ENCODE peak calls at places on chromosomes 6 and 20, in six cellular contexts. J is GM13976, X is pancreas, B is neural crest cell, T is HCT116, H is AG09309. U is an unnamed sample.

GRCh38 chr20:64113444-64113775 is 6.0 kb upstream of the NPBWR2 start:
- DNase-seq in J (no peak), X (no peak), B (no peak), T (no peak), H (no peak), U (peak; percentile 56)

GRCh38 chr20:53660078-53660909 is 66.7 kb upstream of the ZNF217 start:
- DNase-seq in J (peak; percentile 52), X (no peak), B (no peak), T (no peak), H (no peak), U (no peak)

GRCh38 chr6:135722679-135723078 is 128.8 kb upstream of the PDE7B start:
- DNase-seq in J (peak; percentile 7), X (no peak), B (no peak), T (peak; percentile 86), H (peak; percentile 52), U (no peak)

GRCh38 chr6:49384913-49385312 is 78.1 kb downstream of the MMUT start:
- DNase-seq in J (no peak), X (no peak), B (no peak), T (no peak), H (no peak), U (no peak)

GRCh38 chr6:10552237-10552810 is 31.2 kb downstream of the GCNT2 start:
- DNase-seq in J (no peak), X (no peak), B (no peak), T (no peak), H (no peak), U (no peak)

GRCh38 chr6:134744301-134744700 is 205.6 kb downstream of the ALDH8A1 start:
- DNase-seq in J (no peak), X (no peak), B (no peak), T (no peak), H (no peak), U (no peak)

GRCh38 chr6:49664817-49665216 is 28.2 kb upstream of the RHAG start:
- DNase-seq in J (no peak), X (no peak), B (no peak), T (no peak), H (no peak), U (no peak)

GRCh38 chr6:110378552-110378951 is 20.4 kb upstream of the METTL24 start:
- DNase-seq in J (no peak), X (no peak), B (peak; percentile 23), T (no peak), H (no peak), U (no peak)

GRCh38 chr6:3090013-3090412 is 21.7 kb downstream of the RIPK1 start:
- DNase-seq in J (no peak), X (no peak), B (no peak), T (no peak), H (no peak), U (no peak)

GRCh38 chr6:111231078-111231435 is 143.8 kb downstream of the SLC16A10 start:
- DNase-seq in J (no peak), X (no peak), B (no peak), T (no peak), H (no peak), U (no peak)

GRCh38 chr20:26163890-26164289 is 467.2 kb upstream of the ZNF337 start:
- DNase-seq in J (no peak), X (no peak), B (no peak), T (no peak), H (peak; percentile 55), U (no peak)

GRCh38 chr20:37430778-37431460 is 85.0 kb downstream of the SRC start:
- DNase-seq in J (no peak), X (no peak), B (no peak), T (no peak), H (no peak), U (no peak)

GRCh38 chr6:141158740-141159139 is 974.0 kb upstream of the GJE1 start:
- DNase-seq in J (no peak), X (no peak), B (no peak), T (no peak), H (peak; percentile 20), U (no peak)

GRCh38 chr6:44854712-44855111 is 467.2 kb downstream of the CDC5L start:
- DNase-seq in J (no peak), X (no peak), B (no peak), T (no peak), H (no peak), U (no peak)

GRCh38 chr6:23218751-23219150 is 649.4 kb downstream of the HDGFL1 start:
- DNase-seq in J (no peak), X (no peak), B (no peak), T (no peak), H (no peak), U (no peak)

GRCh38 chr6:33198159-33198852 is 2.2 kb downstream of the RXRB start:
- DNase-seq in J (no peak), X (no peak), B (no peak), T (no peak), H (no peak), U (no peak)

GRCh38 chr6:5059036-5059896 is 25.9 kb upstream of the PPP1R3G start:
- DNase-seq in J (no peak), X (no peak), B (no peak), T (no peak), H (no peak), U (no peak)
- TF ChIP-seq CTCF in J (no peak), X (no peak), B (no peak), T (no peak), H (no peak), U (no peak)

DNA sequence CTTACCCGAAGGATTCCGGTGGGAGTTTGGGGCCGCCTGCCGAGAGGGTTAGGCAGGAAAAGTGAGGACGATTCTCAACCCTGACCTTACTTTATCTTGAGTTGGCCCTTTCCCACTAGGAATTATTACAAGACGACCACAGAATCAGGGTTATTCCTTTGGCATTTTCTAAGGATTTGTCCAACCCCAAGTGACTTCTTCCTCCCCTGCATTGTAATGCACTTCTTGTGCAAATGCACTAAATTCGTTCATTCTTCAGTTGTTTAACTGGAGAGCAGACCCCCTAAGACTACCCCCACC is 411 bp upstream of the TMEM217 start:
- DNase-seq in J (no peak), X (no peak), B (no peak), T (no peak), H (no peak), U (no peak)
- TF ChIP-seq CTCF in J (no peak), X (no peak), B (no peak), T (no peak), H (no peak), U (peak; percentile 24)

GRCh38 chr6:31711233-31711632 is 3.9 kb upstream of the LY6G6D start:
- DNase-seq in J (no peak), X (no peak), B (no peak), T (no peak), H (no peak), U (no peak)

GRCh38 chr6:31710490-31711219 is 4.0 kb downstream of the LY6G6F start:
- DNase-seq in J (no peak), X (no peak), B (no peak), T (no peak), H (no peak), U (no peak)

GRCh38 chr6:31713991-31714684 is 1.0 kb upstream of the LY6G6D start:
- DNase-seq in J (no peak), X (no peak), B (no peak), T (no peak), H (no peak), U (no peak)

GRCh38 chr6:31713465-31713864 is 1.7 kb upstream of the LY6G6D start:
- DNase-seq in J (no peak), X (no peak), B (no peak), T (no peak), H (no peak), U (no peak)

GRCh38 chr6:31712296-31712695 is 2.9 kb upstream of the LY6G6D start:
- DNase-seq in J (no peak), X (no peak), B (no peak), T (no peak), H (no peak), U (no peak)
- TF ChIP-seq CTCF in J (no peak), X (no peak), B (no peak), T (peak; percentile 38), H (peak; percentile 36), U (peak; percentile 44)

DNA sequence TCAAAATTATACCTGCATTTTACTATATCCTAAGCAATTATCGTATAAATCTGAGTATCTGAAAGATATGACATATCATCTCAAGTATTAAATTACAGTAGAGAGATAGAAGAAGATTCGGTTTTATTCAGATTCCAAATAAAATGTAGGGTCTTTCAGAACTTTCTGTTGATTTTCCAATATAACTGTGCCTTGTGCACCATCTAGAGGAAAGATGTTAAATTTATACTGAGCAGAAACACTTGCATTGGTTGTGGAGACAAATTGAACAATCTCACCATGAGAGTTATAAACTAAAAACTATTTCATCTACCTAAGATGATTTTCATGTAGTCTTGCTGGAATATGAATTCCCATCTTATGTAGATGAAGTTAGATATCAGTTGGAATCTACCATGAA is 26.8 kb upstream of the HSF2 start:
- DNase-seq in J (no peak), X (no peak), B (no peak), T (no peak), H (no peak), U (no peak)
- TF ChIP-seq CTCF in J (no peak), X (no peak), B (peak; percentile 58), T (peak; percentile 31), H (no peak), U (peak; percentile 81)

DNA sequence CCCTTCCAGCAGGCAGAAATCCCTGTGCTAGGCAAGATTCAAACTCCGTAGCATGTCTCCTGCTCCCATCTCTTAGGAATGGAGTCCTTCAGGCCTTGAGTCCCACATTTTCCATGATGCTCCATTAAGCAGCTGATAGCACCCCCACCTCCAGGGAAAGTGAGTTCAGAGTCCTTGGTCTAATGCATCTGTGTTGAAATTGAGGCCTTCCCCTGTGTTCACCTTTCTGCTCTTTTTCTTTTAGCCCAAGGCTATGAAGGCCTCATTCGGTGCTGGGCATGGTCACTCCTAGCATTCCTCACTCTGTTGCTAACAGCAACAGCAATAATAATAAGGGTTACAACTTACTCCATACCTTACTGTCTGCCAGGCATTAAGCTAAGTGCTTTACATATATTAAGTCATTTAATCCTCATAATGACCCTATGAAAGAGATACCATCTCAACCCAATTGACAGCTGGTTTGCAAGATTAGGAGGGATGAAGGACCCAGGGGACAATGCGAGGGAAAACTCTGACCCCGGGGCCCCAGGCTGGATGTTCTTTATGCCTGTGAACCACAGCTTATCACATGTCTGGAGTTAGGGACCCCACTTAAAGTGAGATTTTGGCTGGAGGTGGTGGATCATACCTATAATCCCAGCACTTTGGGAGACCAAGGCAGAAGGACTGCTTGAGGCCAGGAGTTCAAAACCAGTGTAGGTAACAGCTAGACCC is 17.5 kb upstream of the PANK2 start:
- DNase-seq in J (no peak), X (no peak), B (no peak), T (no peak), H (no peak), U (no peak)
- TF ChIP-seq CTCF in J (no peak), X (no peak), B (no peak), T (no peak), H (no peak), U (no peak)

GRCh38 chr6:71333700-71334099 is 45.1 kb downstream of the OGFRL1 start:
- DNase-seq in J (no peak), X (no peak), B (no peak), T (no peak), H (peak; percentile 71), U (no peak)
- TF ChIP-seq CTCF in J (no peak), X (no peak), B (no peak), T (no peak), H (no peak), U (no peak)